ENCODE peak calls at places on chromosomes 2 and 18, in ten cellular contexts. F, J, Z, A, N, G, E, S, I and V are unnamed samples.

GRCh38 chr2:65130440-65131175 is 702 bp upstream of the RAB1A start:
- DNase-seq in E (no peak), Z (no peak), F (no peak), J (no peak), I (peak; percentile 9), G (no peak), N (no peak), S (no peak), A (no peak), V (no peak)

GRCh38 chr2:240520143-240520973 is 37.4 kb downstream of the ANKMY1 start:
- DNase-seq in I (no peak), S (no peak), G (no peak), E (no peak), J (no peak), F (no peak), N (no peak), Z (peak; percentile 47), A (no peak), V (no peak)

GRCh38 chr18:54843302-54843701 is 15.0 kb downstream of the RAB27B start:
- DNase-seq in N (no peak), J (peak; percentile 31), G (no peak), S (no peak), Z (no peak), A (no peak), I (no peak), E (no peak), F (peak; percentile 10), V (no peak)

GRCh38 chr18:36655074-36655473 is 173.7 kb downstream of the TPGS2 start:
- DNase-seq in Z (no peak), I (no peak), E (no peak), G (no peak), S (no peak), A (no peak), F (no peak), N (no peak), J (no peak), V (no peak)

GRCh38 chr2:174334278-174334715 is 457 bp upstream of the SP9 start:
- DNase-seq in F (no peak), J (no peak), G (no peak), E (no peak), S (no peak), I (no peak), A (no peak), N (no peak), Z (peak; percentile 52), V (no peak)

GRCh38 chr2:187991389-187991788 is 300.3 kb upstream of the GULP1 start:
- DNase-seq in S (no peak), J (no peak), I (no peak), Z (no peak), E (no peak), G (no peak), A (no peak), N (no peak), F (no peak), V (no peak)

GRCh38 chr2:191190439-191190838 is 39.6 kb upstream of the STAT4 start:
- DNase-seq in A (no peak), G (no peak), S (no peak), J (no peak), N (no peak), E (no peak), Z (no peak), F (no peak), I (no peak), V (no peak)

GRCh38 chr2:84676295-84676694 is 160.0 kb downstream of the DNAH6 start:
- DNase-seq in I (no peak), J (peak; percentile 85), Z (no peak), F (no peak), S (no peak), A (no peak), G (no peak), E (no peak), N (no peak), V (no peak)

GRCh38 chr2:127639111-127639474 is 6.9 kb upstream of the GPR17 start:
- DNase-seq in Z (no peak), F (no peak), N (no peak), E (no peak), J (no peak), G (no peak), I (no peak), S (no peak), A (no peak), V (no peak)